ENCODE peak calls at places on chromosomes 3 and 15, in nine cellular contexts. I is trophoblast cell; O is CD4-positive, alpha-beta memory T cell; U is HCT116; L is A549; Y is sigmoid colon; J is cardiac muscle cell; K is CD8-positive, alpha-beta memory T cell; D is neuronal stem cell. F is an unnamed sample.

GRCh38 chr3:48820626-48821324 is 26.9 kb downstream of the PRKAR2A start:
- DNase-seq in K (no peak), J (peak; percentile 85), U (no peak), I (peak; percentile 34), D (no peak), L (no peak), Y (no peak), O (no peak), F (no peak)

GRCh38 chr3:7917443-7918151 is 584.0 kb upstream of the LMCD1 start:
- DNase-seq in Y (no peak), L (no peak), K (no peak), U (no peak), O (no peak), D (no peak), I (no peak), J (no peak), F (no peak)

GRCh38 chr3:58266577-58266976 is 29.0 kb downstream of the ABHD6 start:
- DNase-seq in J (no peak), L (no peak), D (no peak), I (no peak), Y (no peak), O (no peak), U (no peak), K (no peak), F (no peak)

GRCh38 chr15:48963524-48964113 is at the start of gene SHC4:
- DNase-seq in L (peak; percentile 37), K (peak; percentile 9), U (no peak), J (peak; percentile 87), O (peak; percentile 21), D (peak; percentile 50), I (no peak), Y (peak; percentile 87), F (peak; percentile 82)

GRCh38 chr15:90145259-90145658 is 43.0 kb upstream of the IDH2 start:
- DNase-seq in L (no peak), K (no peak), I (no peak), D (no peak), J (no peak), Y (no peak), O (no peak), U (no peak), F (no peak)

GRCh38 chr15:53648934-53649333 is 110.5 kb downstream of the WDR72 start:
- DNase-seq in J (no peak), K (no peak), L (no peak), Y (no peak), I (no peak), U (no peak), D (no peak), O (no peak), F (no peak)

GRCh38 chr15:56149071-56149470 is 94.6 kb downstream of the RFX7 start:
- DNase-seq in L (no peak), U (no peak), I (no peak), J (peak; percentile 53), Y (no peak), D (no peak), O (no peak), K (no peak), F (no peak)

GRCh38 chr3:46759239-46760152 is 41.8 kb upstream of the PRSS50 start:
- DNase-seq in U (no peak), J (no peak), L (no peak), I (no peak), D (no peak), K (no peak), O (no peak), Y (no peak), F (no peak)

GRCh38 chr3:191141728-191142127 is 57.3 kb upstream of the OSTN start:
- DNase-seq in Y (no peak), O (no peak), J (peak; percentile 70), D (no peak), I (no peak), K (no peak), L (peak; percentile 1), U (peak; percentile 76), F (no peak)

GRCh38 chr15:89504166-89504565 is 7.8 kb upstream of the RHCG start:
- DNase-seq in K (no peak), D (no peak), O (no peak), L (no peak), J (no peak), Y (no peak), I (no peak), U (no peak), F (no peak)

GRCh38 chr3:48247401-48247807 is 6.5 kb downstream of the ZNF589 start:
- DNase-seq in D (no peak), I (no peak), J (peak; percentile 60), O (no peak), L (no peak), K (no peak), U (no peak), Y (peak; percentile 29), F (no peak)

GRCh38 chr15:41820791-41821423 is 7.0 kb upstream of the JMJD7 start:
- DNase-seq in Y (peak; percentile 55), L (no peak), K (no peak), O (no peak), J (no peak), U (no peak), I (no peak), D (no peak), F (no peak)

GRCh38 chr3:172142074-172143059 is 103.0 kb downstream of the FNDC3B start:
- DNase-seq in K (no peak), J (peak; percentile 74), Y (no peak), L (no peak), I (peak; percentile 71), D (no peak), U (no peak), O (no peak), F (peak; percentile 33)

GRCh38 chr15:52780172-52780980 is 9.8 kb downstream of the ONECUT1 start:
- DNase-seq in Y (no peak), K (peak; percentile 47), O (peak; percentile 61), I (peak; percentile 47), D (peak; percentile 67), J (peak; percentile 62), U (peak; percentile 24), L (peak; percentile 64), F (peak; percentile 53)

GRCh38 chr3:18080198-18080689 is 337.8 kb upstream of the TBC1D5 start:
- DNase-seq in L (no peak), D (no peak), K (no peak), O (no peak), Y (no peak), U (no peak), I (no peak), J (peak; percentile 44), F (no peak)

GRCh38 chr3:71066356-71066755 is 517.2 kb downstream of the FOXP1 start:
- DNase-seq in D (no peak), I (no peak), O (peak; percentile 49), L (no peak), J (no peak), K (peak; percentile 29), U (no peak), Y (no peak), F (no peak)

GRCh38 chr3:71064288-71064975 is 519.1 kb downstream of the FOXP1 start:
- DNase-seq in J (peak; percentile 76), I (peak; percentile 37), O (peak; percentile 81), L (peak; percentile 33), K (peak; percentile 77), D (peak; percentile 39), U (no peak), Y (peak; percentile 74), F (peak; percentile 43)

GRCh38 chr3:71063768-71064287 is 519.7 kb downstream of the FOXP1 start:
- DNase-seq in K (no peak), O (no peak), D (peak; percentile 33), J (peak; percentile 58), L (no peak), U (no peak), I (peak; percentile 18), Y (no peak), F (peak; percentile 36)

GRCh38 chr3:71065764-71066013 is 517.8 kb downstream of the FOXP1 start:
- DNase-seq in U (no peak), O (no peak), J (no peak), I (no peak), D (no peak), K (no peak), L (no peak), Y (no peak), F (no peak)

GRCh38 chr3:71064976-71065763 is 518.4 kb downstream of the FOXP1 start:
- DNase-seq in D (peak; percentile 67), U (no peak), J (peak; percentile 51), I (peak; percentile 62), K (peak; percentile 63), O (peak; percentile 73), Y (peak; percentile 77), L (peak; percentile 36), F (peak; percentile 69)
- H3K4me1 ChIP-seq in D (peaks cover 23% of the 10 kb centered on the region), U (no peaks in the 10 kb centered on the region), J (peaks cover 46% of the 10 kb centered on the region), I (peaks cover 8% of the 10 kb centered on the region), K (peaks cover 80% of the 10 kb centered on the region), O (peaks cover 73% of the 10 kb centered on the region), Y (peaks cover 58% of the 10 kb centered on the region), L (peaks cover 64% of the 10 kb centered on the region), F (peaks cover 29% of the 10 kb centered on the region)

GRCh38 chr15:43360821-43361220 is 10.0 kb downstream of the ZSCAN29 start:
- DNase-seq in Y (no peak), U (no peak), D (no peak), L (no peak), O (no peak), I (no peak), J (no peak), K (no peak), F (no peak)

GRCh38 chr15:43361313-43361903 is 9.4 kb downstream of the ZSCAN29 start:
- DNase-seq in U (no peak), K (no peak), Y (no peak), O (no peak), I (no peak), J (no peak), L (no peak), D (no peak), F (no peak)
- H3K9me3 ChIP-seq in U (peaks cover 23% of the 10 kb centered on the region), K (peaks cover 52% of the 10 kb centered on the region), Y (peaks cover 21% of the 10 kb centered on the region), O (peaks cover 28% of the 10 kb centered on the region), I (peaks cover 3% of the 10 kb centered on the region), J (peaks cover 9% of the 10 kb centered on the region), L (peaks cover 76% of the 10 kb centered on the region), D (peaks cover 84% of the 10 kb centered on the region), F (peaks cover 12% of the 10 kb centered on the region)

DNA sequence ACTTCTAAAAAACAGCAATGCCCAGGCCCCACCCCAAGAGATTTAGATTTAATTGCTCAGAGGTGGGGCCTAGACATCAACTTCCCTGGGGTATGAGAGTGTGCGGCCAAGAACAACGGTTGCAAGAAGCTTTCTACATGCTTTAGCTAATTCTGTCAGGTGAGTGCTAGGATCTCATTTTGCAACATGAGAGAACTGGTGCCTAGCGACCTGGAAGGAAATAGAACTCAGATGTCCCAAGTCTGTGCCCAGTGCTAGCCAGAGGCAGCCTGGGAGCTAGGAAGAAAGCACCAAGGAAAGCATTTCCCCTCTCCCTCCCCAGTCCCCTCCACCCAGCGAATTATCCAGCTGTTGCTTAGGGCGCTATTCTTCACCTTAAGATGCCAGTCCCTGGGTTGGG is 22.9 kb upstream of the HRH1 start:
- DNase-seq in I (no peak), Y (no peak), K (no peak), D (no peak), U (no peak), J (no peak), L (no peak), O (no peak), F (no peak)
- H3K4me1 ChIP-seq in I (no peaks in the 10 kb centered on the region), Y (peaks cover 3% of the 10 kb centered on the region), K (no peaks in the 10 kb centered on the region), D (no peaks in the 10 kb centered on the region), U (peaks cover 11% of the 10 kb centered on the region), J (no peaks in the 10 kb centered on the region), L (peaks cover 6% of the 10 kb centered on the region), O (no peaks in the 10 kb centered on the region), F (no peaks in the 10 kb centered on the region)

DNA sequence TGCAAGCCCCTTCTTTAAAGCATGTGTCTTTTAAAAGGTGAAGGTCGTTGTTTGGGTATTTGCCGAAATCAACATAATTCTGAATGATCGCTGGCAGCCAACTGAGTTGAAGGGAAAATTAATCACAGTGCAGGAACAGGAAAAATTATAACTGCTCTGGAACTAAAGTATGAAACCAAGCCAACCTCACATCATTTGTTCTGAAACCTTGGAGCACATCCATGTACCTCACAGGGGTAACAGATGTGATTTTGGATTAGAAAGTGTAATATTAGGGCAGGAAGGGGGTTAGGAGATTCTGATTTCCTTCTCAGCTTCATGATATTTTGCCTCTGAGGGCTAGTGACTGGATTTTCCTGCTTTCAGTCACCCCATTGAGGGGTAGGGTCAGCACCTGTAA is 52.1 kb upstream of the PTX3 start:
- DNase-seq in J (no peak), U (no peak), D (no peak), Y (no peak), L (no peak), I (no peak), O (no peak), K (no peak), F (no peak)
- H3K9me3 ChIP-seq in J (no peaks in the 10 kb centered on the region), U (no peaks in the 10 kb centered on the region), D (no peaks in the 10 kb centered on the region), Y (no peaks in the 10 kb centered on the region), L (no peaks in the 10 kb centered on the region), I (no peaks in the 10 kb centered on the region), O (no peaks in the 10 kb centered on the region), K (no peaks in the 10 kb centered on the region), F (no peaks in the 10 kb centered on the region)

F was measured in HAP-1.